ENCODE peak calls at places on chromosomes 3 and 15, in four cellular contexts. One of them, this sample, is unnamed.

GRCh38 chr3:148943531-148944200 is 47.7 kb upstream of the GYG1 start:
- DNase-seq in H1: no peak
- DNase-seq in IMR-90: peak
- DNase-seq in K562: peak
- DNase-seq in this sample: peak

GRCh38 chr15:29352402-29352801 is 82.8 kb upstream of the NSMCE3 start:
- DNase-seq in H1: no peak
- DNase-seq in IMR-90: no peak
- DNase-seq in K562: no peak
- DNase-seq in this sample: no peak

GRCh38 chr3:118165413-118165812 is 869.2 kb downstream of the IGSF11 start:
- DNase-seq in H1: no peak
- DNase-seq in IMR-90: no peak
- DNase-seq in K562: no peak
- DNase-seq in this sample: no peak

GRCh38 chr3:50390523-50391177 is 31.3 kb upstream of the TMEM115 start:
- DNase-seq in H1: no peak
- DNase-seq in IMR-90: no peak
- DNase-seq in K562: peak
- DNase-seq in this sample: no peak

GRCh38 chr3:186993210-186993782 is 63.0 kb downstream of the ST6GAL1 start:
- DNase-seq in H1: no peak
- DNase-seq in IMR-90: no peak
- DNase-seq in K562: no peak
- DNase-seq in this sample: no peak

GRCh38 chr15:51038258-51039042 is 56.3 kb downstream of the TNFAIP8L3 start:
- DNase-seq in H1: no peak
- DNase-seq in IMR-90: no peak
- DNase-seq in K562: peak
- DNase-seq in this sample: no peak

GRCh38 chr3:112990672-112991602 is at the start of gene GTPBP8:
- DNase-seq in H1: peak
- DNase-seq in IMR-90: peak
- DNase-seq in K562: peak
- DNase-seq in this sample: peak

GRCh38 chr3:9168230-9168629 is 81.2 kb downstream of the SRGAP3 start:
- DNase-seq in H1: no peak
- DNase-seq in IMR-90: no peak
- DNase-seq in K562: no peak
- DNase-seq in this sample: peak

GRCh38 chr3:101072299-101072698 is 79.1 kb upstream of the ABI3BP start:
- DNase-seq in H1: no peak
- DNase-seq in IMR-90: peak
- DNase-seq in K562: no peak
- DNase-seq in this sample: no peak

GRCh38 chr3:101068876-101069606 is 75.8 kb upstream of the ABI3BP start:
- DNase-seq in H1: no peak
- DNase-seq in IMR-90: no peak
- DNase-seq in K562: no peak
- DNase-seq in this sample: no peak

GRCh38 chr3:101069796-101070195 is 76.6 kb upstream of the ABI3BP start:
- DNase-seq in H1: no peak
- DNase-seq in IMR-90: peak
- DNase-seq in K562: no peak
- DNase-seq in this sample: no peak

GRCh38 chr3:101066776-101067175 is 73.6 kb upstream of the ABI3BP start:
- DNase-seq in H1: no peak
- DNase-seq in IMR-90: peak
- DNase-seq in K562: no peak
- DNase-seq in this sample: no peak

DNA sequence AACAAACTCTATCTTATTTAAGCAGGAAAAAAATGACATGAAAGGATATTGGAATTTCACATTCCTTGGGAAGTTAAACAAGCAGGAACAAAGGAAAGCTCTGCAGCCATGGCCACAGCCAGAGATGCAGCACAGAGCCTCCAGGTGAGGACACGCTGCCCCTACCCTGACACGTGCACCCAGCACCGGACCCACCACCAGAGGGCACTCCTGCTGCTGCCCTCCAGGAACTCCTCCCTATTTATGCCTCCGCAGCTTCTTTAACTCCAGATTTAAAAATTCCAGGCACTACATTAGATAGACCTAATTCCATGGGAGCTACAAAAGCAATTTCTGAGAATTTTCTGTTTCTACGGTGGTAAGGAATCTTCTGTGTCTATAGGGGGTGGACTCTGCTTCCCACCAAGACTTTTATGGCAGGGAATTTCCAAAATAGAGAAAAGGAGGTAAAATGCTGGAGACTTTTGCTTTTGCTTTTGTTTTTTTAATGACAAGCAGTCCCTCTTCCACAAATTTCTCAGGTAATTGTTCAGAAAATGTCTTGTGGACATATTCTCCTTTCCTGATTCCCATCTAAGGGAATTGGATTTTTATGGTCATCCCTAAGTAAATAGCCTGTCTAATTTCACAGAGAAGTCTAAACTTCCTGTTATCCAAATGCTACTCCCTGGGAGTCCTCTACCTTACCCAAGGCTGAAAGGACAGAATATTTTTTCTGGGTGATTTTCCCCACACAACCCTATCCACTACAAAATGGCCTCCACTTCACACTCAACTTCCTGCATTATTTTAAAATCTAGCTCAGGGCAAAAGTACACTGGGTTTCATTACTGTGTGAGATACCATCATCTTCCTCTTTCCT is 77.3 kb upstream of the ABI3BP start:
- DNase-seq in H1: peak
- DNase-seq in IMR-90: no peak
- DNase-seq in K562: peak
- DNase-seq in this sample: peak
- TF ChIP-seq CHD1 in H1: no peak
- TF ChIP-seq CHD1 in IMR-90: no peak
- TF ChIP-seq CHD1 in K562: no peak
- TF ChIP-seq CHD1 in this sample: no peak

GRCh38 chr15:73319460-73320245 is 49.1 kb downstream of the HCN4 start:
- DNase-seq in H1: no peak
- DNase-seq in IMR-90: no peak
- DNase-seq in K562: no peak
- DNase-seq in this sample: no peak
- TF ChIP-seq CHD1 in H1: no peak
- TF ChIP-seq CHD1 in IMR-90: no peak
- TF ChIP-seq CHD1 in K562: no peak
- TF ChIP-seq CHD1 in this sample: no peak

DNA sequence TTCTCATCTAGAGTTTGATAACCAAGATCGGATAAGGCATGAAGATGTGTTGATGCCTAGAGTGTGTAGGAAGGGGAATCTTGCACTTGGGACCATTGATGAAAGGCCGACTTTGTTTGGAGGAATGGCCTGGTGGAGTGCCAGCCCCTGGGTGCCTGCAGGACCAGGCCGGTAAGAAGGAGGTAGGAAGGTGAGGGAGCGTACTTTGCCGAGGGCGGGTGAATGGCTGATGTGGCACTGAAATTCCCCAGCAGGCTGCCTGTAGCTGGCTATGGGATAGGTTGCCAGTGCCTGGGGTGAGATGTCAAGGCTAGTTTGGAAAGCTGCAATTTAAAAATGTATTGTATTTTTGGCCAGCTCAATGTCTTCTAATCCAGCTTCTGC is 244.5 kb upstream of the ZPLD1 start:
- DNase-seq in H1: no peak
- DNase-seq in IMR-90: no peak
- DNase-seq in K562: no peak
- DNase-seq in this sample: no peak
- TF ChIP-seq CHD1 in H1: no peak
- TF ChIP-seq CHD1 in IMR-90: no peak
- TF ChIP-seq CHD1 in K562: no peak
- TF ChIP-seq CHD1 in this sample: no peak

DNA sequence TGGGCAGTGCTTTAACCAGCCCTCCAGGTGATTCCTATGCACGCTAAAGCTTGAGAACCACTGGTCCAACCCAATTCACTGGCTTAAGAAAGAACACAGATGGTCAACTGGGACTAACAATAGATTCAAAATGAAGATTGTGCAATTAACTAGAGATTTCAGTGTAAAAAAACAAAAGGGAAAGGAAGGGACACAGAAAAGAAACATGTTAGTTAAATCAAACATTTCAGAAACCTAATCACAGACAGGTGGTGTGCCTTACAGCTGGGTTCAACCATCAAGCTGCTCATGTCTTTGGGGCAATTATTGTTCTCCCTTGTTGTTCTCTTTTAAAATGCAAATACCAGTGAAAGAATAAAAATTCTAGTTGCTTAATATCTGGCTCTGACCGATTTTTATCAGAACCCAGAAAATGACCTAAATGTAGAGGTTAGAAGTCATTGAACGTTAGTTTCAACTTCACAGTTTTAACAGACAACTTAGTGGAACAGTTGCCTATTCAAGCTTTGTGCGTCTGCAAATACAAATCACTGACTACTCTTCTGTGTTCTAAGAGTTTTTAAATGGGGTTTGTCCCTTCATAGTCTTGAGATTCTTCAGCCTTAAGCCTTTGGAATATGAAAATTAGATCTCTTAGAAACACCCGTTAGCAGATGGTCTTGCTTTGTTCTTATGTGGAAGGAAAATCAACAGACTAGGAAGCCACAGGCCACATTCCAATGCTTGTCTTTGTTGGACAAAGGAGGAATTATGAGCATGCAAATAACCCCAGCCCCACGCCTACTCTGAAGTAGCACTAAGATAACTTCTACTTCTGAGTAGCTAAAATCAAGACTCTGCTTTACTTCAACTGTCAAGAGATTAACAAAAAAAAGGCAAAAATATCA is 223.5 kb downstream of the ATP8B4 start:
- DNase-seq in H1: no peak
- DNase-seq in IMR-90: peak
- DNase-seq in K562: no peak
- DNase-seq in this sample: no peak
- TF ChIP-seq CHD1 in H1: no peak
- TF ChIP-seq CHD1 in IMR-90: no peak
- TF ChIP-seq CHD1 in K562: no peak
- TF ChIP-seq CHD1 in this sample: no peak

DNA sequence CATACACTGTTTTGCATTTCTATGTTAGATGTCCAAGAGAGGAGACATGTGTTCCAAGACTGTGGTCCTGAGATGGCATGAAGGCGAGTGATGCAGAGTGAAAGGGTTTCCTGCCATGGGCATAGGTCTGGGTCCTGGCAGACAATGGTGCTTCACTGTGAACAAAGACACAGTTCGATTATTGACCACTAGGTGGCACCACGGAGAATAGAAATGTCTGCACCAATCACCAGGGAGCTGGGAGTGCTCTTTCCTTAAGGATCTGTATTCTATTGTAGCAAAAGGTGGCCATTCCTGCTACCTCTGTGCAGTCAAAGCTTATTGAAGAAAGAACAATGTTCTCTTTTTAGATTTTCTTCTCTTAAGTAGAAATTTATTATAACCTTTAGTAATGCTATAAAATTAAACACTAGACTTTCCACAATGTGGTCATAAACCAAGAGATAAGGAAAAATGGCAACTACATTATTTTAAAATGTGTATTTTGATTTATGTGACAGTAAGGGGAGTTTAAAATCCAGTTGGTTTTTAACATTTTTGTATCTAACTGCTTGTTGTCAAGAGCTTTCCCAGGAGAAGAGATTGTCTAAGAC is 88.7 kb downstream of the GABRG3 start:
- DNase-seq in H1: peak
- DNase-seq in IMR-90: peak
- DNase-seq in K562: peak
- DNase-seq in this sample: no peak
- TF ChIP-seq CHD1 in H1: no peak
- TF ChIP-seq CHD1 in IMR-90: no peak
- TF ChIP-seq CHD1 in K562: no peak
- TF ChIP-seq CHD1 in this sample: no peak

GRCh38 chr3:32841875-32842505 is 24.2 kb downstream of the TRIM71 start:
- DNase-seq in H1: no peak
- DNase-seq in IMR-90: no peak
- DNase-seq in K562: no peak
- DNase-seq in this sample: no peak

GRCh38 chr3:32841341-32841740 is 23.5 kb downstream of the TRIM71 start:
- DNase-seq in H1: no peak
- DNase-seq in IMR-90: no peak
- DNase-seq in K562: no peak
- DNase-seq in this sample: no peak

GRCh38 chr3:32840086-32840841 is 22.5 kb downstream of the TRIM71 start:
- DNase-seq in H1: no peak
- DNase-seq in IMR-90: no peak
- DNase-seq in K562: no peak
- DNase-seq in this sample: no peak

GRCh38 chr3:32837789-32838188 is 20.0 kb downstream of the TRIM71 start:
- DNase-seq in H1: no peak
- DNase-seq in IMR-90: no peak
- DNase-seq in K562: no peak
- DNase-seq in this sample: no peak

GRCh38 chr3:32839714-32840085 is 21.9 kb downstream of the TRIM71 start:
- DNase-seq in H1: no peak
- DNase-seq in IMR-90: no peak
- DNase-seq in K562: no peak
- DNase-seq in this sample: no peak
- TF ChIP-seq CHD1 in H1: no peak
- TF ChIP-seq CHD1 in IMR-90: no peak
- TF ChIP-seq CHD1 in K562: no peak
- TF ChIP-seq CHD1 in this sample: no peak

GRCh38 chr3:155859859-155860258 is 5.6 kb upstream of the SLC33A1 start:
- DNase-seq in H1: no peak
- DNase-seq in IMR-90: peak
- DNase-seq in K562: no peak
- DNase-seq in this sample: no peak

GRCh38 chr3:155853214-155854146 is 747 bp downstream of the SLC33A1 start:
- DNase-seq in H1: no peak
- DNase-seq in IMR-90: peak
- DNase-seq in K562: no peak
- DNase-seq in this sample: no peak

DNA sequence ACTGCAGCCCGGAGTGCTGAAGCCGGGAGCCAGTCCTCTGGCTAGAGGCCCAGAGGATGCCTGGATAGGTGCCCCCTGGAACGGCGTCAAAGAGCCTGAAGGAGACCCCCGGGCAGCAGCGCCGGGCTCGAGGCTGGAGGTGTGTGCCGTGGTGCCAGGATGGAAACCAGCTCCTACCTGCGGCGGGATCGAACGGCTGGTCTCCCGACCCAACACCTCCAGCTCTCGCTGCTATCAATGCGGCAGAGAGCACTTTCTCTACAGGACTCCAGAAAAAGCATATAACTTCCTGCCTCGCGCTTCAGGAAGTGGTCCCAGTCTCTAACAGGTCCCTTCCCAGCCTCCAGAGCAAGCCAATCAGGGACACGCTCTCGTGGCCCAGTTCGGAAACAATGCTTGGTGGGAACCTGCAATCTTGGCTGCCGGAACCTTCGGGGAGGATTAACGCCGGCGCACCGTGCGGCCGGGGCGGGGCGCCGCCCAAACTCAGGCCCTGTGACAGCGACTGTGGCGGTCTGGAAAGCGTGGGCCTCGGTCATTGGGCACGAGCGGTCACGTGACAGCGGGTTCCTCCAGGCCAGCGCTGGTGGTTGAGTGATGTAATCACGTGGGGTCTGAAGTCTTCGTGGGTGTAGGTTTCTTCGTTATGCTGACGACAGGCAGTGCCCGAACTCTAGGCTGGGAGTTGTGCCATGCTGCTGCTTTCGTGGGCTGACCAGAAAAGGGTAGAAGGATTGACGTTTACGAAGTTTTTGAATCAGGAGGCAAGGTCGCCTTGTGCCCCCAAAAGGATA is at the start of gene SLC33A1:
- DNase-seq in H1: peak
- DNase-seq in IMR-90: peak
- DNase-seq in K562: peak
- DNase-seq in this sample: peak
- TF ChIP-seq CHD1 in H1: no peak
- TF ChIP-seq CHD1 in IMR-90: no peak
- TF ChIP-seq CHD1 in K562: no peak
- TF ChIP-seq CHD1 in this sample: peak

This sample was measured in GM12878.